ENCODE peak calls at places on chromosome 1, in nine cellular contexts. T, L, U, S, W, E, B, H and V are unnamed samples.
A peak's percentile ranks its signal among the peaks of the same experiment; 100 is the strongest.

GRCh38 chr1:183932412-183932811 is 105.1 kb downstream of the COLGALT2 start:
- DNase-seq in T (no peak), L (no peak), U (no peak), S (peak; percentile 90), W (peak; percentile 95), E (no peak), B (no peak), H (no peak), V (no peak)

GRCh38 chr1:116325922-116326321 is 47.1 kb upstream of the ATP1A1 start:
- DNase-seq in T (peak; percentile 74), L (peak; percentile 58), U (no peak), S (no peak), W (no peak), E (no peak), B (no peak), H (peak; percentile 45), V (no peak)

GRCh38 chr1:43271186-43272118 is 1.7 kb downstream of the TMEM125 start:
- DNase-seq in T (no peak), L (no peak), U (no peak), S (no peak), W (no peak), E (peak; percentile 52), B (no peak), H (peak; percentile 26), V (no peak)

GRCh38 chr1:6253380-6253779 is 7.5 kb downstream of the GPR153 start:
- DNase-seq in T (no peak), L (no peak), U (no peak), S (no peak), W (no peak), E (no peak), B (no peak), H (no peak), V (no peak)

GRCh38 chr1:242827538-242827937 is 303.0 kb upstream of the PLD5 start:
- DNase-seq in T (no peak), L (no peak), U (no peak), S (no peak), W (no peak), E (no peak), B (no peak), H (no peak), V (no peak)

GRCh38 chr1:90854559-90854958 is 137.5 kb upstream of the BARHL2 start:
- DNase-seq in T (no peak), L (no peak), U (no peak), S (no peak), W (no peak), E (no peak), B (no peak), H (no peak), V (no peak)

GRCh38 chr1:119298687-119299086 is 69.9 kb upstream of the HAO2 start:
- DNase-seq in T (no peak), L (peak; percentile 40), U (no peak), S (no peak), W (peak; percentile 76), E (no peak), B (peak; percentile 37), H (peak; percentile 8), V (no peak)

GRCh38 chr1:109391161-109391556 is 6.6 kb downstream of the SORT1 start:
- DNase-seq in T (no peak), L (no peak), U (no peak), S (no peak), W (peak; percentile 36), E (no peak), B (no peak), H (no peak), V (no peak)

GRCh38 chr1:5244631-5245285 is 590.3 kb downstream of the AJAP1 start:
- DNase-seq in T (no peak), L (no peak), U (no peak), S (no peak), W (no peak), E (no peak), B (no peak), H (no peak), V (no peak)

GRCh38 chr1:109767596-109768334 is 4.0 kb upstream of the EPS8L3 start:
- DNase-seq in T (no peak), L (no peak), U (no peak), S (no peak), W (no peak), E (no peak), B (no peak), H (no peak), V (no peak)

GRCh38 chr1:214427871-214428277 is 123.5 kb downstream of the PTPN14 start:
- DNase-seq in T (peak; percentile 77), L (peak; percentile 94), U (no peak), S (no peak), W (peak; percentile 74), E (no peak), B (peak; percentile 39), H (peak; percentile 90), V (no peak)

GRCh38 chr1:61428146-61428545 is 296.8 kb downstream of the TM2D1 start:
- DNase-seq in T (no peak), L (no peak), U (no peak), S (no peak), W (peak; percentile 35), E (no peak), B (no peak), H (no peak), V (no peak)

GRCh38 chr1:179287946-179288345 is 5.7 kb upstream of the SOAT1 start:
- DNase-seq in T (no peak), L (no peak), U (no peak), S (no peak), W (no peak), E (no peak), B (no peak), H (no peak), V (no peak)

GRCh38 chr1:111256988-111257658 is 29.6 kb downstream of the CHI3L2 start:
- DNase-seq in T (no peak), L (no peak), U (no peak), S (no peak), W (no peak), E (no peak), B (no peak), H (no peak), V (no peak)

GRCh38 chr1:171468120-171468790 is 17.1 kb upstream of the PRRC2C start:
- DNase-seq in T (no peak), L (no peak), U (no peak), S (no peak), W (peak; percentile 37), E (no peak), B (no peak), H (no peak), V (no peak)

GRCh38 chr1:160704250-160704649 is 7.4 kb downstream of the CD48 start:
- DNase-seq in T (no peak), L (no peak), U (no peak), S (no peak), W (no peak), E (no peak), B (no peak), H (no peak), V (no peak)

GRCh38 chr1:108557311-108557710 is 2.6 kb upstream of the EEIG2 start:
- DNase-seq in T (no peak), L (no peak), U (no peak), S (no peak), W (no peak), E (no peak), B (no peak), H (no peak), V (no peak)

GRCh38 chr1:73910466-73910865 is 287.5 kb downstream of the LRRIQ3 start:
- DNase-seq in T (no peak), L (no peak), U (no peak), S (no peak), W (no peak), E (no peak), B (no peak), H (no peak), V (no peak)

GRCh38 chr1:78214334-78214733 is 168.6 kb downstream of the GIPC2 start:
- DNase-seq in T (no peak), L (no peak), U (no peak), S (no peak), W (no peak), E (no peak), B (no peak), H (no peak), V (no peak)

GRCh38 chr1:158014702-158015320 is 21.4 kb downstream of the KIRREL1 start:
- DNase-seq in T (no peak), L (no peak), U (no peak), S (no peak), W (no peak), E (no peak), B (no peak), H (no peak), V (peak; percentile 71)

GRCh38 chr1:17579951-17580939 is 40.7 kb downstream of the ARHGEF10L start:
- DNase-seq in T (no peak), L (peak; percentile 36), U (no peak), S (no peak), W (no peak), E (no peak), B (no peak), H (no peak), V (no peak)

GRCh38 chr1:6221210-6221784 is 14.5 kb downstream of the ICMT start:
- DNase-seq in T (no peak), L (peak; percentile 14), U (no peak), S (no peak), W (no peak), E (no peak), B (no peak), H (no peak), V (no peak)

GRCh38 chr1:94425821-94426484 is 7.8 kb downstream of the ABCD3 start:
- DNase-seq in T (no peak), L (peak; percentile 20), U (no peak), S (no peak), W (no peak), E (no peak), B (peak; percentile 83), H (no peak), V (no peak)

GRCh38 chr1:162696286-162696862 is 64.1 kb downstream of the DDR2 start:
- DNase-seq in T (no peak), L (peak; percentile 99), U (peak; percentile 89), S (peak; percentile 78), W (peak; percentile 95), E (peak; percentile 80), B (peak; percentile 91), H (no peak), V (peak; percentile 92)

GRCh38 chr1:21899972-21900371 is 37.1 kb downstream of the HSPG2 start:
- DNase-seq in T (no peak), L (no peak), U (peak; percentile 24), S (no peak), W (peak; percentile 31), E (no peak), B (no peak), H (no peak), V (peak; percentile 33)

GRCh38 chr1:186307445-186307844 is 67.6 kb downstream of the TPR start:
- DNase-seq in T (no peak), L (no peak), U (no peak), S (no peak), W (no peak), E (no peak), B (no peak), H (no peak), V (no peak)

GRCh38 chr1:1889090-1889750 is 1.7 kb downstream of the GNB1 start:
- DNase-seq in T (no peak), L (no peak), U (no peak), S (no peak), W (no peak), E (no peak), B (no peak), H (no peak), V (peak; percentile 16)

GRCh38 chr1:43358121-43358745 is 548 bp upstream of the CDC20 start:
- DNase-seq in T (peak; percentile 14), L (peak; percentile 41), U (no peak), S (peak; percentile 27), W (no peak), E (peak; percentile 54), B (peak; percentile 60), H (peak; percentile 45), V (peak; percentile 75)

GRCh38 chr1:233491953-233492627 is 121.8 kb upstream of the KCNK1 start:
- DNase-seq in T (no peak), L (no peak), U (no peak), S (no peak), W (no peak), E (no peak), B (no peak), H (no peak), V (no peak)

GRCh38 chr1:39639333-39640130 is at the start of gene HEYL:
- DNase-seq in T (peak; percentile 34), L (peak; percentile 87), U (peak; percentile 70), S (peak; percentile 48), W (peak; percentile 56), E (peak; percentile 91), B (peak; percentile 94), H (peak; percentile 72), V (peak; percentile 91)

GRCh38 chr1:181141431-181141910 is 53.0 kb downstream of the IER5 start:
- DNase-seq in T (no peak), L (no peak), U (no peak), S (peak; percentile 40), W (peak; percentile 58), E (no peak), B (no peak), H (peak; percentile 89), V (no peak)